ENCODE peak calls at places on chromosomes 3 and 15, in eight cellular contexts. N is Caco-2, K is Panc1, C is A549, U is transverse colon, W is BJ, V is progenitor cell of endocrine pancreas, R is HFFc6. T is an unnamed sample.
A peak's percentile ranks its signal among the peaks of the same experiment; 100 is the strongest.

GRCh38 chr3:16189201-16189600 is 14.7 kb downstream of the GALNT15 start:
- DNase-seq in U (no peak), W (no peak), R (no peak), N (no peak), K (no peak), V (no peak), C (no peak), T (no peak)

GRCh38 chr3:41808152-41808551 is 153.8 kb downstream of the ULK4 start:
- DNase-seq in C (no peak), N (no peak), W (peak; percentile 23), V (no peak), U (no peak), R (peak; percentile 58), K (no peak), T (no peak)

GRCh38 chr3:149128856-149129255 is 582 bp upstream of the HPS3 start:
- DNase-seq in K (no peak), W (no peak), C (no peak), N (no peak), U (no peak), R (no peak), V (no peak), T (no peak)

GRCh38 chr3:164450276-164450905 is 627.9 kb downstream of the SI start:
- DNase-seq in W (no peak), U (no peak), N (no peak), R (no peak), K (no peak), V (no peak), C (no peak), T (no peak)

GRCh38 chr3:72950801-72951200 is 45.8 kb upstream of the PPP4R2 start:
- DNase-seq in K (no peak), N (no peak), U (no peak), R (no peak), V (no peak), C (no peak), W (no peak), T (no peak)

GRCh38 chr15:59946084-59946483 is 58.0 kb upstream of the FOXB1 start:
- DNase-seq in U (no peak), K (no peak), C (no peak), N (no peak), V (no peak), W (no peak), R (no peak), T (no peak)

GRCh38 chr15:66237513-66238235 is 15.9 kb downstream of the MEGF11 start:
- DNase-seq in R (no peak), W (no peak), U (no peak), V (no peak), C (no peak), K (no peak), N (no peak), T (no peak)

GRCh38 chr3:15851735-15852134 is 54.0 kb upstream of the ANKRD28 start:
- DNase-seq in W (no peak), C (no peak), V (no peak), N (no peak), U (no peak), R (no peak), K (no peak), T (no peak)

GRCh38 chr15:91021516-91022074 is 799 bp downstream of the VPS33B start:
- DNase-seq in V (no peak), R (peak; percentile 46), N (no peak), W (no peak), C (no peak), U (no peak), K (no peak), T (no peak)

GRCh38 chr3:25913179-25913578 is 123.3 kb downstream of the OXSM start:
- DNase-seq in V (no peak), R (no peak), W (no peak), U (no peak), K (no peak), N (no peak), C (no peak), T (no peak)

GRCh38 chr3:50222169-50222528 is 13.9 kb upstream of the GNAI2 start:
- DNase-seq in N (no peak), C (no peak), V (no peak), R (no peak), K (no peak), U (no peak), W (no peak), T (no peak)

GRCh38 chr3:133573054-133573628 is 345 bp upstream of the CDV3 start:
- DNase-seq in W (peak; percentile 100), U (peak; percentile 100), K (peak; percentile 99), C (peak; percentile 74), N (peak; percentile 100), R (peak; percentile 100), V (peak; percentile 100), T (peak; percentile 100)
- TF ChIP-seq CTCF in W (peak; percentile 33), U (no peak), K (no peak), C (no peak), N (peak; percentile 27), R (peak; percentile 50), V (peak; percentile 29), T (peak; percentile 26)

DNA sequence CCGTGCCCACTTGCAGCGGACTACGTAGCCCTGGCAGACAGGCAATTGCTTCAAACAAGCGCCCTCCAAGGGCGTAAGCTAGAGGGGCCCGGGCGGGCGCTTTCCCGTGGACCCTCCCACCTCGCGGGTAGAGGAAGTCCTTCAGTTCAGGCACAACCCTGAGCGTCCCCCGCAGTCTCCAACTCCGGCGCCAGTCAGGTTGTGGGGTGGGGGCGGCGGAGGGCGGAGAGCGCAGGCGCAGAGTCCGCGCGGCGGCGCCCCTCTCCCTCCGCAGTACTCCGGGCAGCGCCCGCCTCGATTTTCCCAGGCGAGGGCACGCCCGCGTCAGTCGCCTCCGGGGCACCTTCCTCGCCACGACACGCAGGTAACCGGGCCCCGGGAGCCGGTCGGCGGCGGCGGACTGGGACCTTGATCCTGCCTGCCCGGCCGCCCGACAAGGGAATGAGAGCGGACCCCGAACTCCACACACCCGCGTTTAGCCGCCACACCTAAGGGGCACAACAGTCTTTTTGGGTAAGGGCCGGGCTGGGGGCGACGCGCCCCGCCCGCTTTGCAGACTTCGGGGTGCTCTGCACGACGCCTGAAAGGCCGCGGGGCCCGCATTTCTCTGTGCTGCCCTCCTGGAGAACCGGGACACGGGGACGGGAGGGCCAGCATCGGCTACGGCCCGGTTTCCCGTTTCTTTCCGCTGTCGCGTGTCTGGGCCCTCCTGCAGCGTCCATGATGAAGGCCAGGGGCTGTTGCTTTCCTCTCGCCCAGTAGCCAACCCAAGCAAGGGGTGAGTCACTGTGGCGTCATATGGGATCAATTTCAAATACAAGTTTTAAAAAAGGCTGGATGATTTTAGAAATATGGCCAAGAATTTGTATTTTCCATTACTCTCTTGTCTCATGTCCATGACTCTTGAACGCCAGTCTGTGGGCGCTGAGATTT is at the start of gene SLC35G2:
- DNase-seq in U (peak; percentile 32), W (no peak), K (no peak), N (no peak), R (peak; percentile 75), C (peak; percentile 35), V (peak; percentile 45), T (peak; percentile 10)
- TF ChIP-seq CTCF in U (no peak), W (peak; percentile 12), K (no peak), N (no peak), R (peak; percentile 10), C (no peak), V (no peak), T (no peak)

GRCh38 chr15:57153140-57153539 is 223.2 kb upstream of the CGNL1 start:
- DNase-seq in R (no peak), C (no peak), U (no peak), V (no peak), W (no peak), N (no peak), K (no peak), T (no peak)

GRCh38 chr15:57150066-57150865 is 226.0 kb upstream of the CGNL1 start:
- DNase-seq in N (no peak), K (no peak), W (no peak), V (no peak), U (no peak), C (no peak), R (peak; percentile 19), T (no peak)

GRCh38 chr15:57149196-57149595 is 227.1 kb upstream of the CGNL1 start:
- DNase-seq in V (no peak), U (no peak), K (no peak), N (no peak), R (peak; percentile 12), C (no peak), W (no peak), T (no peak)

GRCh38 chr15:57152133-57152532 is 224.2 kb upstream of the CGNL1 start:
- DNase-seq in W (no peak), U (no peak), R (no peak), V (no peak), C (no peak), K (no peak), N (no peak), T (no peak)

GRCh38 chr15:57152666-57153065 is 223.6 kb upstream of the CGNL1 start:
- DNase-seq in K (no peak), U (no peak), V (no peak), W (no peak), N (no peak), C (no peak), R (no peak), T (no peak)
- TF ChIP-seq CTCF in K (no peak), U (no peak), V (no peak), W (no peak), N (no peak), C (no peak), R (no peak), T (no peak)

GRCh38 chr3:171451915-171452707 is 8.1 kb downstream of the TNIK start:
- DNase-seq in V (no peak), N (no peak), W (no peak), R (no peak), K (no peak), C (no peak), U (no peak), T (no peak)

GRCh38 chr3:171456765-171457164 is 3.4 kb downstream of the TNIK start:
- DNase-seq in R (no peak), U (no peak), K (no peak), V (no peak), W (no peak), N (no peak), C (no peak), T (no peak)

GRCh38 chr3:171455603-171456550 is 4.3 kb downstream of the TNIK start:
- DNase-seq in V (no peak), K (no peak), R (no peak), N (no peak), U (no peak), W (no peak), C (no peak), T (no peak)

GRCh38 chr3:171454026-171454425 is 6.2 kb downstream of the TNIK start:
- DNase-seq in K (no peak), W (no peak), U (no peak), N (no peak), R (no peak), V (no peak), C (no peak), T (peak; percentile 19)

DNA sequence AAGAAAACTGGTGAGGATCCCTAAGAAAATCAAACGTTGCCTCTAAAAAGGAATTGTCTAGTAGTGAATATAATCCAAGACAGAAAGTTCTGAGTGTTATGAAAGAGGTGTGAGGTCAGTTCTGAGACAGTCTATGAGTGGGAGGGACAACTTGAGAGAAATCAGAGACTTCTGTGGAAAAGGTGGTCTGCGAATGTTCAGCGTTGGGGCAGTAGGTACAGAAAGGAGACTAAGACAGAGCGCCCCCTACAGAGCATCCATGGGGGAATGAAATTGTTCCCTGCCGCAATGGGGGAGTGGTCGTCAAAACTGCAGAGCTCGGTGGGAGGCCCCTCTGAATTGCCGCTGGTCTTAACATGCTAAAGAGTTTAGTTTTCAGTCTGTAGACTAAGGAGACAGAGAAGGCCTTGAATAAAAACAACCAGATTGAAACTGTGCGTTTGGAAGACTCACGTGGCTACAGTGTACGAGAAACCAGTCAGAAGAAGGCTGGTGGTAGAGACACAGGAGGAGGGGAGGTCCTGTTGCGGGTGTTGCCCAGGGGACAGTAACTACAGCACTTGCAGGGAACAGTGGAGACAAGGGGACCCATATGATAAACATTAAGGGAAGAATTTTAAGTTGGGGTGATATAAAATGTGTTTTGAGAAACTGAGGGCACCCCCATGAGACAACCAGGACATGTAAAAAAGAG is 6.9 kb downstream of the TNIK start:
- DNase-seq in R (no peak), W (no peak), U (no peak), C (no peak), N (no peak), V (no peak), K (no peak), T (no peak)
- TF ChIP-seq CTCF in R (peak; percentile 62), W (peak; percentile 29), U (no peak), C (peak; percentile 15), N (peak; percentile 12), V (peak; percentile 50), K (peak; percentile 70), T (no peak)